ENCODE peak calls at places on chromosomes 3 and 15, in four cellular contexts. E is pancreas, H is thyroid gland, Y is NCI-H774. Q is an unnamed sample.

GRCh38 chr15:73927476-73928240 is 1.4 kb downstream of the LOXL1 start:
- DNase-seq in E (peak; percentile 83), H (peak; percentile 76), Y (peak; percentile 53), Q (peak; percentile 74)

GRCh38 chr3:151327571-151328198 is 1.7 kb downstream of the P2RY13 start:
- DNase-seq in H (no peak), Y (peak; percentile 12), E (no peak), Q (no peak)

GRCh38 chr3:195270079-195270349 is 945 bp downstream of the XXYLT1 start:
- DNase-seq in Y (no peak), H (no peak), E (no peak), Q (no peak)

GRCh38 chr3:40623567-40623966 is 98.8 kb downstream of the ZNF621 start:
- DNase-seq in E (no peak), Y (no peak), H (no peak), Q (no peak)

GRCh38 chr3:119529883-119530282 is 29.5 kb downstream of the CD80 start:
- DNase-seq in Y (no peak), H (no peak), E (no peak), Q (no peak)

GRCh38 chr3:126447456-126448106 is 28.1 kb downstream of the ZXDC start:
- DNase-seq in Y (no peak), H (no peak), E (no peak), Q (no peak)

GRCh38 chr15:83092309-83092976 is 15.0 kb upstream of the TM6SF1 start:
- DNase-seq in E (no peak), Y (no peak), H (peak; percentile 79), Q (peak; percentile 50)

GRCh38 chr3:194058189-194058571 is 77.8 kb upstream of the HES1 start:
- DNase-seq in E (peak; percentile 74), H (peak; percentile 75), Y (peak; percentile 83), Q (peak; percentile 80)

GRCh38 chr3:58062469-58062868 is 54.2 kb downstream of the FLNB start:
- DNase-seq in E (no peak), Y (no peak), H (no peak), Q (no peak)

GRCh38 chr15:65263313-65263712 is 23.4 kb downstream of the PARP16 start:
- DNase-seq in Y (no peak), E (no peak), H (no peak), Q (no peak)

GRCh38 chr3:58630081-58630709 is 36.4 kb downstream of the FAM3D start:
- DNase-seq in H (peak; percentile 63), E (peak; percentile 56), Y (peak; percentile 20), Q (no peak)

GRCh38 chr3:46893146-46893748 is 15.7 kb downstream of the PTH1R start:
- DNase-seq in E (no peak), H (no peak), Y (no peak), Q (no peak)

GRCh38 chr3:156149781-156150375 is 29.5 kb downstream of the KCNAB1 start:
- DNase-seq in H (no peak), Y (no peak), E (no peak), Q (no peak)

GRCh38 chr3:194375473-194375872 is 5.9 kb upstream of the LRRC15 start:
- DNase-seq in E (no peak), Y (no peak), H (no peak), Q (no peak)

GRCh38 chr3:99111235-99111634 is 209.7 kb upstream of the DCBLD2 start:
- DNase-seq in H (no peak), Y (no peak), E (no peak), Q (no peak)

GRCh38 chr3:56835626-56836025 is 33.9 kb upstream of the ARHGEF3 start:
- DNase-seq in Y (no peak), H (no peak), E (no peak), Q (no peak)

GRCh38 chr3:189368384-189368783 is 196.6 kb downstream of the TPRG1 start:
- DNase-seq in Y (no peak), H (no peak), E (no peak), Q (no peak)

GRCh38 chr3:192566706-192567290 is 160.5 kb downstream of the FGF12 start:
- DNase-seq in Y (peak; percentile 75), E (peak; percentile 60), H (peak; percentile 76), Q (no peak)

GRCh38 chr3:177813322-177813721 is 616.0 kb upstream of the TBL1XR1 start:
- DNase-seq in H (peak; percentile 92), E (peak; percentile 33), Y (no peak), Q (no peak)

GRCh38 chr15:63466378-63467192 is 37.8 kb upstream of the USP3 start:
- DNase-seq in Y (peak; percentile 48), E (no peak), H (peak; percentile 7), Q (peak; percentile 46)

GRCh38 chr3:136913168-136913567 is 44.6 kb upstream of the IL20RB start:
- DNase-seq in Y (no peak), H (no peak), E (no peak), Q (no peak)

GRCh38 chr3:191997093-191997492 is 536.1 kb downstream of the PYDC2 start:
- DNase-seq in H (no peak), Y (peak; percentile 12), E (no peak), Q (no peak)

GRCh38 chr3:110625126-110625798 is 446.4 kb upstream of the NECTIN3 start:
- DNase-seq in E (no peak), Y (no peak), H (peak; percentile 59), Q (no peak)

GRCh38 chr15:95302809-95303208 is 1027.7 kb upstream of the NR2F2 start:
- DNase-seq in H (no peak), Y (no peak), E (no peak), Q (no peak)

GRCh38 chr3:184688251-184688851 is 23.5 kb downstream of the MAGEF1 start:
- DNase-seq in Y (no peak), E (peak; percentile 41), H (no peak), Q (no peak)

GRCh38 chr3:187504435-187504834 is 136.2 kb downstream of the RTP4 start:
- DNase-seq in Y (no peak), H (no peak), E (no peak), Q (no peak)

GRCh38 chr3:20323307-20323927 is 137.4 kb upstream of the SGO1 start:
- DNase-seq in E (no peak), Y (no peak), H (no peak), Q (no peak)

GRCh38 chr15:70795311-70795665 is 31.9 kb upstream of the UACA start:
- DNase-seq in E (no peak), Y (no peak), H (no peak), Q (no peak)

GRCh38 chr15:52294881-52295420 is 653 bp downstream of the MYO5C start:
- DNase-seq in E (peak; percentile 31), H (peak; percentile 49), Y (no peak), Q (peak; percentile 47)

GRCh38 chr3:102200126-102200525 is 234.7 kb upstream of the ZPLD1 start:
- DNase-seq in E (no peak), Y (no peak), H (no peak), Q (no peak)

GRCh38 chr3:105322570-105323273 is 44.0 kb upstream of the ALCAM start:
- DNase-seq in E (no peak), H (no peak), Y (no peak), Q (no peak)

GRCh38 chr3:60636846-60637245 is 614.4 kb downstream of the FHIT start:
- DNase-seq in Y (no peak), E (no peak), H (no peak), Q (no peak)

GRCh38 chr3:50213383-50213782 is 8.3 kb downstream of the SLC38A3 start:
- DNase-seq in E (peak; percentile 78), H (no peak), Y (no peak), Q (no peak)

GRCh38 chr15:45393851-45394250 is 15.5 kb upstream of the GATM start:
- DNase-seq in E (peak; percentile 54), H (no peak), Y (no peak), Q (no peak)

GRCh38 chr15:27958911-27959598 is 140.1 kb downstream of the OCA2 start:
- DNase-seq in H (no peak), E (no peak), Y (no peak), Q (no peak)

GRCh38 chr3:55089211-55089610 is 161.4 kb upstream of the LRTM1 start:
- DNase-seq in Y (no peak), E (no peak), H (no peak), Q (no peak)